ENCODE peak calls at places on chromosomes 11 and 22, in five cellular contexts. One of them, this sample, is unnamed.

GRCh38 chr11:34292546-34292945 is 65.3 kb downstream of the ABTB2 start:
- DNase-seq in iPS DF 6.9: no peak
- DNase-seq in effector memory CD4-positive, alpha-beta T cell: no peak
- DNase-seq in ovary: no peak
- DNase-seq in CD8-positive, alpha-beta memory T cell: no peak
- DNase-seq in this sample: no peak

GRCh38 chr11:130219148-130219547 is 59.6 kb downstream of the ST14 start:
- DNase-seq in iPS DF 6.9: no peak
- DNase-seq in effector memory CD4-positive, alpha-beta T cell: no peak
- DNase-seq in ovary: no peak
- DNase-seq in CD8-positive, alpha-beta memory T cell: no peak
- DNase-seq in this sample: no peak

GRCh38 chr11:74686792-74687191 is 44.4 kb downstream of the CHRDL2 start:
- DNase-seq in iPS DF 6.9: no peak
- DNase-seq in effector memory CD4-positive, alpha-beta T cell: no peak
- DNase-seq in ovary: no peak
- DNase-seq in CD8-positive, alpha-beta memory T cell: no peak
- DNase-seq in this sample: no peak

GRCh38 chr11:61602775-61603569 is 22.1 kb upstream of the SYT7 start:
- DNase-seq in iPS DF 6.9: no peak
- DNase-seq in effector memory CD4-positive, alpha-beta T cell: no peak
- DNase-seq in ovary: peak; percentile 86
- DNase-seq in CD8-positive, alpha-beta memory T cell: no peak
- DNase-seq in this sample: no peak

GRCh38 chr11:78281511-78281910 is 92.8 kb downstream of the USP35 start:
- DNase-seq in iPS DF 6.9: no peak
- DNase-seq in effector memory CD4-positive, alpha-beta T cell: no peak
- DNase-seq in ovary: no peak
- DNase-seq in CD8-positive, alpha-beta memory T cell: no peak
- DNase-seq in this sample: no peak

GRCh38 chr11:58902881-58903280 is 36.4 kb upstream of the GLYATL1 start:
- DNase-seq in iPS DF 6.9: no peak
- DNase-seq in effector memory CD4-positive, alpha-beta T cell: no peak
- DNase-seq in ovary: no peak
- DNase-seq in CD8-positive, alpha-beta memory T cell: no peak
- DNase-seq in this sample: no peak

GRCh38 chr11:1650918-1651262 is 21.3 kb downstream of the KRTAP5-5 start:
- DNase-seq in iPS DF 6.9: no peak
- DNase-seq in effector memory CD4-positive, alpha-beta T cell: no peak
- DNase-seq in ovary: no peak
- DNase-seq in CD8-positive, alpha-beta memory T cell: no peak
- DNase-seq in this sample: no peak

GRCh38 chr11:66288138-66288865 is 641 bp downstream of the YIF1A start:
- DNase-seq in iPS DF 6.9: no peak
- DNase-seq in effector memory CD4-positive, alpha-beta T cell: no peak
- DNase-seq in ovary: peak; percentile 49
- DNase-seq in CD8-positive, alpha-beta memory T cell: no peak
- DNase-seq in this sample: no peak

GRCh38 chr11:65439331-65440181 is 17.0 kb downstream of the NEAT1 start:
- DNase-seq in iPS DF 6.9: no peak
- DNase-seq in effector memory CD4-positive, alpha-beta T cell: no peak
- DNase-seq in ovary: no peak
- DNase-seq in CD8-positive, alpha-beta memory T cell: no peak
- DNase-seq in this sample: no peak

GRCh38 chr22:44331881-44332714 is 19.3 kb upstream of the SHISAL1 start:
- DNase-seq in iPS DF 6.9: no peak
- DNase-seq in effector memory CD4-positive, alpha-beta T cell: no peak
- DNase-seq in ovary: no peak
- DNase-seq in CD8-positive, alpha-beta memory T cell: no peak
- DNase-seq in this sample: no peak

GRCh38 chr11:112902411-112903011 is 58.7 kb upstream of the NCAM1 start:
- DNase-seq in iPS DF 6.9: no peak
- DNase-seq in effector memory CD4-positive, alpha-beta T cell: no peak
- DNase-seq in ovary: peak; percentile 21
- DNase-seq in CD8-positive, alpha-beta memory T cell: no peak
- DNase-seq in this sample: no peak

GRCh38 chr11:26823963-26824362 is 102.1 kb upstream of the SLC5A12 start:
- DNase-seq in iPS DF 6.9: no peak
- DNase-seq in effector memory CD4-positive, alpha-beta T cell: no peak
- DNase-seq in ovary: no peak
- DNase-seq in CD8-positive, alpha-beta memory T cell: no peak
- DNase-seq in this sample: no peak

GRCh38 chr11:108559340-108559739 is 34.2 kb downstream of the EXPH5 start:
- DNase-seq in iPS DF 6.9: no peak
- DNase-seq in effector memory CD4-positive, alpha-beta T cell: no peak
- DNase-seq in ovary: no peak
- DNase-seq in CD8-positive, alpha-beta memory T cell: no peak
- DNase-seq in this sample: no peak

GRCh38 chr11:13423372-13423771 is 39.6 kb downstream of the BTBD10 start:
- DNase-seq in iPS DF 6.9: no peak
- DNase-seq in effector memory CD4-positive, alpha-beta T cell: no peak
- DNase-seq in ovary: no peak
- DNase-seq in CD8-positive, alpha-beta memory T cell: no peak
- DNase-seq in this sample: no peak

GRCh38 chr11:46895821-46896220 is 22.5 kb downstream of the LRP4 start:
- DNase-seq in iPS DF 6.9: no peak
- DNase-seq in effector memory CD4-positive, alpha-beta T cell: no peak
- DNase-seq in ovary: no peak
- DNase-seq in CD8-positive, alpha-beta memory T cell: no peak
- DNase-seq in this sample: no peak

GRCh38 chr22:42001127-42001526 is 2.5 kb downstream of the WBP2NL start:
- DNase-seq in iPS DF 6.9: no peak
- DNase-seq in effector memory CD4-positive, alpha-beta T cell: no peak
- DNase-seq in ovary: no peak
- DNase-seq in CD8-positive, alpha-beta memory T cell: no peak
- DNase-seq in this sample: no peak

GRCh38 chr11:75771646-75772410 is 3.2 kb downstream of the DGAT2 start:
- DNase-seq in iPS DF 6.9: no peak
- DNase-seq in effector memory CD4-positive, alpha-beta T cell: no peak
- DNase-seq in ovary: no peak
- DNase-seq in CD8-positive, alpha-beta memory T cell: no peak
- DNase-seq in this sample: no peak

GRCh38 chr11:67606150-67606476 is 623 bp upstream of the NDUFV1 start:
- DNase-seq in iPS DF 6.9: no peak
- DNase-seq in effector memory CD4-positive, alpha-beta T cell: no peak
- DNase-seq in ovary: peak; percentile 44
- DNase-seq in CD8-positive, alpha-beta memory T cell: no peak
- DNase-seq in this sample: no peak

GRCh38 chr11:77525455-77526091 is 51.7 kb upstream of the PAK1 start:
- DNase-seq in iPS DF 6.9: no peak
- DNase-seq in effector memory CD4-positive, alpha-beta T cell: no peak
- DNase-seq in ovary: no peak
- DNase-seq in CD8-positive, alpha-beta memory T cell: no peak
- DNase-seq in this sample: no peak

GRCh38 chr22:44341431-44342346 is 28.9 kb upstream of the SHISAL1 start:
- DNase-seq in iPS DF 6.9: no peak
- DNase-seq in effector memory CD4-positive, alpha-beta T cell: no peak
- DNase-seq in ovary: no peak
- DNase-seq in CD8-positive, alpha-beta memory T cell: no peak
- DNase-seq in this sample: no peak

GRCh38 chr11:100592619-100593309 is 94.3 kb upstream of the ARHGAP42 start:
- DNase-seq in iPS DF 6.9: no peak
- DNase-seq in effector memory CD4-positive, alpha-beta T cell: no peak
- DNase-seq in ovary: no peak
- DNase-seq in CD8-positive, alpha-beta memory T cell: no peak
- DNase-seq in this sample: no peak

GRCh38 chr11:59135648-59136461 is 6.8 kb upstream of the FAM111A start:
- DNase-seq in iPS DF 6.9: peak; percentile 55
- DNase-seq in effector memory CD4-positive, alpha-beta T cell: peak; percentile 72
- DNase-seq in ovary: peak; percentile 84
- DNase-seq in CD8-positive, alpha-beta memory T cell: peak; percentile 81
- DNase-seq in this sample: peak; percentile 76

GRCh38 chr11:95498731-95499396 is 267.9 kb upstream of the SESN3 start:
- DNase-seq in iPS DF 6.9: no peak
- DNase-seq in effector memory CD4-positive, alpha-beta T cell: no peak
- DNase-seq in ovary: no peak
- DNase-seq in CD8-positive, alpha-beta memory T cell: no peak
- DNase-seq in this sample: no peak

GRCh38 chr11:111635706-111636045 is 33.4 kb downstream of the SIK2 start:
- DNase-seq in iPS DF 6.9: no peak
- DNase-seq in effector memory CD4-positive, alpha-beta T cell: no peak
- DNase-seq in ovary: peak; percentile 25
- DNase-seq in CD8-positive, alpha-beta memory T cell: no peak
- DNase-seq in this sample: no peak

GRCh38 chr22:36087784-36088183 is 59.2 kb upstream of the RBFOX2 start:
- DNase-seq in iPS DF 6.9: no peak
- DNase-seq in effector memory CD4-positive, alpha-beta T cell: no peak
- DNase-seq in ovary: no peak
- DNase-seq in CD8-positive, alpha-beta memory T cell: no peak
- DNase-seq in this sample: no peak

GRCh38 chr22:49457146-49457545 is 370.5 kb downstream of the BRD1 start:
- DNase-seq in iPS DF 6.9: no peak
- DNase-seq in effector memory CD4-positive, alpha-beta T cell: no peak
- DNase-seq in ovary: no peak
- DNase-seq in CD8-positive, alpha-beta memory T cell: no peak
- DNase-seq in this sample: no peak
- H3K9me3 ChIP-seq in iPS DF 6.9: peaks cover 26% of the 10 kb centered on the region
- H3K9me3 ChIP-seq in effector memory CD4-positive, alpha-beta T cell: no peaks in the 10 kb centered on the region
- H3K9me3 ChIP-seq in ovary: no peaks in the 10 kb centered on the region
- H3K9me3 ChIP-seq in CD8-positive, alpha-beta memory T cell: no peaks in the 10 kb centered on the region
- H3K9me3 ChIP-seq in this sample: no peaks in the 10 kb centered on the region

GRCh38 chr22:48613566-48614200 is 1214.0 kb downstream of the BRD1 start:
- DNase-seq in iPS DF 6.9: no peak
- DNase-seq in effector memory CD4-positive, alpha-beta T cell: no peak
- DNase-seq in ovary: no peak
- DNase-seq in CD8-positive, alpha-beta memory T cell: no peak
- DNase-seq in this sample: no peak
- H3K9me3 ChIP-seq in iPS DF 6.9: peaks cover 46% of the 10 kb centered on the region
- H3K9me3 ChIP-seq in effector memory CD4-positive, alpha-beta T cell: no peaks in the 10 kb centered on the region
- H3K9me3 ChIP-seq in ovary: no peaks in the 10 kb centered on the region
- H3K9me3 ChIP-seq in CD8-positive, alpha-beta memory T cell: no peaks in the 10 kb centered on the region
- H3K9me3 ChIP-seq in this sample: no peaks in the 10 kb centered on the region

GRCh38 chr11:92104349-92104748 is 120.3 kb upstream of the FAT3 start:
- DNase-seq in iPS DF 6.9: peak; percentile 16
- DNase-seq in effector memory CD4-positive, alpha-beta T cell: no peak
- DNase-seq in ovary: no peak
- DNase-seq in CD8-positive, alpha-beta memory T cell: no peak
- DNase-seq in this sample: no peak
- H3K9me3 ChIP-seq in iPS DF 6.9: no peaks in the 10 kb centered on the region
- H3K9me3 ChIP-seq in effector memory CD4-positive, alpha-beta T cell: no peaks in the 10 kb centered on the region
- H3K9me3 ChIP-seq in ovary: no peaks in the 10 kb centered on the region
- H3K9me3 ChIP-seq in CD8-positive, alpha-beta memory T cell: no peaks in the 10 kb centered on the region
- H3K9me3 ChIP-seq in this sample: no peaks in the 10 kb centered on the region

GRCh38 chr11:35464308-35464707 is 45.0 kb upstream of the SLC1A2 start:
- DNase-seq in iPS DF 6.9: no peak
- DNase-seq in effector memory CD4-positive, alpha-beta T cell: no peak
- DNase-seq in ovary: no peak
- DNase-seq in CD8-positive, alpha-beta memory T cell: no peak
- DNase-seq in this sample: no peak
- H3K9me3 ChIP-seq in iPS DF 6.9: no peaks in the 10 kb centered on the region
- H3K9me3 ChIP-seq in effector memory CD4-positive, alpha-beta T cell: no peaks in the 10 kb centered on the region
- H3K9me3 ChIP-seq in ovary: no peaks in the 10 kb centered on the region
- H3K9me3 ChIP-seq in CD8-positive, alpha-beta memory T cell: no peaks in the 10 kb centered on the region
- H3K9me3 ChIP-seq in this sample: no peaks in the 10 kb centered on the region

GRCh38 chr22:45490836-45491235 is 11.8 kb upstream of the FBLN1 start:
- DNase-seq in iPS DF 6.9: no peak
- DNase-seq in effector memory CD4-positive, alpha-beta T cell: no peak
- DNase-seq in ovary: no peak
- DNase-seq in CD8-positive, alpha-beta memory T cell: no peak
- DNase-seq in this sample: no peak
- H3K9me3 ChIP-seq in iPS DF 6.9: no peaks in the 10 kb centered on the region
- H3K9me3 ChIP-seq in effector memory CD4-positive, alpha-beta T cell: no peaks in the 10 kb centered on the region
- H3K9me3 ChIP-seq in ovary: no peaks in the 10 kb centered on the region
- H3K9me3 ChIP-seq in CD8-positive, alpha-beta memory T cell: no peaks in the 10 kb centered on the region
- H3K9me3 ChIP-seq in this sample: no peaks in the 10 kb centered on the region

DNA sequence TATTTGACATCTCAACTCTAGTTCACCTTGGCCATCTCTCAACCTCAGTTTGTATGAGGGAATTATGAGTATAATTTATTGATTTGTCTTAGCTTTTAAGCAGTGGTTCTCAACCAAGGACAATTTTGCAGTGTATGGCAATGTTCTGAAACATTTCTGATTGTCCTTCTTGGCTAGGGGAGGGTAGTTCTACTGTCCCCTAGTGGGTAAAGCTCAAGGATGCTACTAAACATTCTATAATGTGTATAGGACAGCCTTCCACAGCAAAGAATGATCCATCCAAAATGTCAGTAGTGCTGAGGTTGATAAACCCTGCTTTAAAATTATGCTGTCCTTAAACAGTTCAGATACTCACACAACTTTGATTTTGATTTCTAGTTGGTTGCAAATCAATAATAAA is 78.1 kb upstream of the ALKBH3 start:
- DNase-seq in iPS DF 6.9: no peak
- DNase-seq in effector memory CD4-positive, alpha-beta T cell: no peak
- DNase-seq in ovary: no peak
- DNase-seq in CD8-positive, alpha-beta memory T cell: no peak
- DNase-seq in this sample: no peak
- H3K9me3 ChIP-seq in iPS DF 6.9: no peaks in the 10 kb centered on the region
- H3K9me3 ChIP-seq in effector memory CD4-positive, alpha-beta T cell: no peaks in the 10 kb centered on the region
- H3K9me3 ChIP-seq in ovary: no peaks in the 10 kb centered on the region
- H3K9me3 ChIP-seq in CD8-positive, alpha-beta memory T cell: no peaks in the 10 kb centered on the region
- H3K9me3 ChIP-seq in this sample: no peaks in the 10 kb centered on the region

This sample was measured in T-helper 17 cell.